ENCODE peak calls at places on chromosome 6, in nine cellular contexts. R, P, L, U, W, O, K, C and D are unnamed samples.

GRCh38 chr6:56314683-56315523 is 67.5 kb upstream of the COL21A1 start:
- DNase-seq in R (peak; percentile 45), K (peak; percentile 39), C (peak; percentile 79), O (peak; percentile 35), U (no peak), L (peak; percentile 54), P (no peak), W (no peak), D (peak; percentile 35)

GRCh38 chr6:12148841-12149240 is 136.7 kb downstream of the HIVEP1 start:
- DNase-seq in C (no peak), K (no peak), U (no peak), O (no peak), L (no peak), P (no peak), W (no peak), R (no peak), D (no peak)

GRCh38 chr6:123841067-123841896 is 37.6 kb downstream of the NKAIN2 start:
- DNase-seq in W (no peak), L (no peak), U (no peak), O (peak; percentile 63), R (no peak), C (peak; percentile 38), P (no peak), K (no peak), D (no peak)

GRCh38 chr6:152794696-152795095 is 44.1 kb downstream of the VIP start:
- DNase-seq in K (no peak), P (no peak), L (no peak), U (no peak), C (no peak), R (no peak), O (no peak), W (no peak), D (no peak)

GRCh38 chr6:95469511-95469910 is 107.8 kb upstream of the MANEA start:
- DNase-seq in P (no peak), K (no peak), O (no peak), R (no peak), W (no peak), C (no peak), U (no peak), L (no peak), D (no peak)

GRCh38 chr6:43940071-43940392 is 170.0 kb downstream of the VEGFA start:
- DNase-seq in O (no peak), C (no peak), L (no peak), R (peak; percentile 6), W (no peak), K (no peak), P (no peak), U (no peak), D (no peak)

GRCh38 chr6:170057961-170058877 is 232.7 kb downstream of the DLL1 start:
- DNase-seq in U (no peak), L (peak; percentile 34), P (no peak), W (no peak), K (no peak), C (no peak), O (no peak), R (no peak), D (no peak)

GRCh38 chr6:2753116-2753489 is 2.4 kb upstream of the MYLK4 start:
- DNase-seq in R (no peak), K (no peak), U (no peak), C (no peak), O (no peak), P (no peak), L (no peak), W (no peak), D (no peak)

GRCh38 chr6:42898891-42899361 is 16.9 kb upstream of the PTCRA start:
- DNase-seq in P (peak; percentile 84), K (no peak), O (no peak), U (peak; percentile 84), W (peak; percentile 22), C (peak; percentile 88), R (peak; percentile 70), L (peak; percentile 77), D (peak; percentile 64)

GRCh38 chr6:169787797-169788196 is 36.4 kb downstream of the ERMARD start:
- DNase-seq in C (no peak), W (no peak), L (no peak), K (no peak), R (no peak), U (no peak), O (no peak), P (no peak), D (no peak)

GRCh38 chr6:27836783-27837635 is 75.2 kb downstream of the OR2B2 start:
- DNase-seq in C (peak; percentile 84), K (peak; percentile 47), P (peak; percentile 85), U (peak; percentile 64), L (peak; percentile 47), R (peak; percentile 53), O (peak; percentile 43), W (peak; percentile 12), D (peak; percentile 81)

GRCh38 chr6:89787660-89788338 is 31.8 kb downstream of the MDN1 start:
- DNase-seq in C (no peak), L (no peak), K (no peak), O (no peak), U (no peak), W (no peak), P (no peak), R (no peak), D (no peak)

GRCh38 chr6:135686784-135687301 is 164.7 kb upstream of the PDE7B start:
- DNase-seq in W (no peak), U (no peak), K (no peak), R (no peak), L (no peak), O (no peak), P (no peak), C (no peak), D (no peak)

GRCh38 chr6:25452027-25452426 is 172.9 kb downstream of the CARMIL1 start:
- DNase-seq in U (no peak), C (no peak), W (no peak), L (no peak), O (no peak), R (no peak), P (no peak), K (no peak), D (no peak)

GRCh38 chr6:99746261-99746895 is 139.7 kb downstream of the PRDM13 start:
- DNase-seq in L (peak; percentile 58), W (peak; percentile 32), O (peak; percentile 65), C (peak; percentile 76), R (peak; percentile 69), P (peak; percentile 55), K (peak; percentile 52), U (peak; percentile 62), D (peak; percentile 11)

GRCh38 chr6:33787336-33787953 is 1.5 kb downstream of the LEMD2 start:
- DNase-seq in P (no peak), L (no peak), R (no peak), K (peak; percentile 57), O (no peak), C (no peak), U (no peak), W (no peak), D (no peak)

GRCh38 chr6:111477481-111477938 is 5.5 kb downstream of the REV3L start:
- DNase-seq in P (no peak), W (no peak), L (no peak), R (no peak), C (no peak), O (no peak), U (no peak), K (no peak), D (no peak)

GRCh38 chr6:156816505-156816904 is 39.3 kb downstream of the ARID1B start:
- DNase-seq in C (no peak), K (no peak), P (no peak), L (no peak), O (no peak), U (no peak), W (no peak), R (peak; percentile 29), D (no peak)

GRCh38 chr6:89160693-89161092 is 14.8 kb downstream of the PM20D2 start:
- DNase-seq in L (no peak), R (no peak), U (no peak), P (no peak), O (no peak), C (no peak), K (no peak), W (no peak), D (no peak)

GRCh38 chr6:6746334-6746969 is 157.9 kb downstream of the LY86 start:
- DNase-seq in P (no peak), W (no peak), L (no peak), O (no peak), R (no peak), U (no peak), K (peak; percentile 48), C (no peak), D (no peak)

GRCh38 chr6:73640179-73640750 is 13.5 kb downstream of the SLC17A5 start:
- DNase-seq in C (no peak), W (no peak), P (no peak), U (no peak), L (no peak), K (no peak), R (no peak), O (no peak), D (no peak)

GRCh38 chr6:134394905-134395304 is 77.0 kb upstream of the SGK1 start:
- DNase-seq in W (no peak), P (no peak), U (no peak), L (no peak), O (no peak), K (no peak), C (no peak), R (no peak), D (no peak)

GRCh38 chr6:111653434-111653833 is 47.8 kb upstream of the TRAF3IP2 start:
- DNase-seq in R (no peak), C (no peak), K (no peak), P (no peak), L (no peak), W (no peak), O (no peak), U (no peak), D (no peak)

GRCh38 chr6:104955927-104956662 is 812 bp upstream of the LIN28B start:
- DNase-seq in P (no peak), O (peak; percentile 46), K (no peak), L (no peak), R (no peak), U (no peak), C (no peak), W (no peak), D (peak; percentile 75)

GRCh38 chr6:43910638-43911353 is 140.8 kb downstream of the VEGFA start:
- DNase-seq in C (no peak), P (no peak), U (no peak), W (no peak), L (no peak), O (no peak), R (no peak), K (no peak), D (peak; percentile 42)

GRCh38 chr6:127463056-127463455 is 3.9 kb upstream of the KIAA0408 start:
- DNase-seq in W (no peak), R (no peak), C (no peak), U (no peak), K (no peak), P (no peak), L (no peak), O (no peak), D (no peak)

GRCh38 chr6:15351631-15352030 is 105.8 kb downstream of the JARID2 start:
- DNase-seq in U (no peak), K (peak; percentile 75), O (no peak), R (no peak), C (no peak), L (no peak), W (no peak), P (peak; percentile 29), D (peak; percentile 15)

GRCh38 chr6:168258795-168259194 is 60.8 kb downstream of the DACT2 start:
- DNase-seq in C (no peak), O (no peak), K (no peak), L (no peak), W (no peak), R (no peak), U (no peak), P (no peak), D (no peak)

GRCh38 chr6:52549428-52549827 is 27.4 kb downstream of the TRAM2 start:
- DNase-seq in R (no peak), P (no peak), W (no peak), L (no peak), O (no peak), K (no peak), U (no peak), C (no peak), D (no peak)

GRCh38 chr6:106444777-106445507 is 84.4 kb downstream of the CRYBG1 start:
- DNase-seq in W (no peak), U (peak; percentile 45), L (no peak), O (peak; percentile 73), P (peak; percentile 54), C (peak; percentile 63), R (peak; percentile 16), K (peak; percentile 70), D (peak; percentile 66)

GRCh38 chr6:30013296-30013922 is 47.7 kb upstream of the POLR1H start:
- DNase-seq in W (no peak), O (peak; percentile 49), U (peak; percentile 17), K (peak; percentile 45), R (peak; percentile 32), L (peak; percentile 46), C (peak; percentile 44), P (no peak), D (no peak)